ENCODE peak calls at places on chromosomes 13 and 19, in five cellular contexts. W is GM12878, R is HepG2, T is H1, P is K562. X is an unnamed sample.

GRCh38 chr19:7145494-7145893 is 76.0 kb downstream of the ZNF557 start:
- DNase-seq in T (no peak), P (no peak), R (peak; percentile 58), W (no peak), X (no peak)

GRCh38 chr13:98285317-98285716 is 108.2 kb upstream of the RNF113B start:
- DNase-seq in T (no peak), W (no peak), R (no peak), P (no peak), X (no peak)

GRCh38 chr19:54873990-54874389 is at the start of gene FCAR:
- DNase-seq in W (no peak), R (no peak), T (no peak), P (no peak), X (no peak)

GRCh38 chr13:105565328-105565727 is 970.1 kb downstream of the EFNB2 start:
- DNase-seq in P (no peak), W (no peak), T (no peak), R (no peak), X (no peak)

GRCh38 chr19:17687857-17688784 is at the start of gene UNC13A:
- DNase-seq in W (no peak), R (no peak), T (no peak), P (peak; percentile 90), X (no peak)

GRCh38 chr19:33772858-33773180 is 23.9 kb upstream of the KCTD15 start:
- DNase-seq in T (no peak), P (no peak), W (no peak), R (no peak), X (no peak)

GRCh38 chr19:19745496-19746285 is 12.8 kb upstream of the ZNF14 start:
- DNase-seq in T (no peak), P (peak; percentile 18), W (no peak), R (no peak), X (no peak)

GRCh38 chr13:46598140-46598819 is 45.3 kb downstream of the LRCH1 start:
- DNase-seq in R (no peak), T (no peak), P (no peak), W (no peak), X (no peak)

GRCh38 chr13:52845766-52846566 is 2.5 kb downstream of the PCDH8 start:
- DNase-seq in T (no peak), R (no peak), P (no peak), W (no peak), X (no peak)

GRCh38 chr13:113938246-113938645 is 35.6 kb downstream of the C13orf46 start:
- DNase-seq in W (no peak), R (no peak), T (no peak), P (no peak), X (no peak)

GRCh38 chr19:15265849-15266248 is 33.6 kb upstream of the EPHX3 start:
- DNase-seq in W (no peak), P (no peak), R (no peak), T (no peak), X (no peak)

GRCh38 chr13:39410089-39410901 is 192.7 kb downstream of the LHFPL6 start:
- DNase-seq in P (no peak), W (no peak), R (no peak), T (no peak), X (no peak)

GRCh38 chr19:18006895-18007604 is 920 bp upstream of the ARRDC2 start:
- DNase-seq in T (no peak), R (peak; percentile 46), W (no peak), P (peak; percentile 81), X (no peak)

GRCh38 chr13:108964601-108965000 is 335.2 kb downstream of the MYO16 start:
- DNase-seq in W (no peak), P (no peak), T (no peak), R (no peak), X (no peak)

GRCh38 chr19:34220472-34221063 is 33.8 kb upstream of the GARRE1 start:
- DNase-seq in R (peak; percentile 67), T (no peak), W (no peak), P (peak; percentile 69), X (peak; percentile 64)

GRCh38 chr13:27338816-27339215 is 68.2 kb downstream of the RASL11A start:
- DNase-seq in R (peak; percentile 40), P (peak; percentile 24), W (no peak), T (no peak), X (peak; percentile 36)

GRCh38 chr19:34838753-34839431 is 65.9 kb upstream of the ZNF599 start:
- DNase-seq in P (no peak), T (peak; percentile 56), R (peak; percentile 24), W (no peak), X (no peak)

GRCh38 chr19:19137556-19138109 is 645 bp downstream of the TMEM161A start:
- DNase-seq in T (no peak), P (peak; percentile 28), R (no peak), W (no peak), X (no peak)

GRCh38 chr13:48504606-48505369 is 28.1 kb downstream of the RCBTB2 start:
- DNase-seq in R (no peak), T (no peak), P (no peak), W (no peak), X (no peak)

GRCh38 chr19:54115071-54116063 is at the start of the genes PRPF31 and TFPT:
- DNase-seq in W (peak; percentile 95), P (peak; percentile 96), R (peak; percentile 96), T (peak; percentile 87), X (peak; percentile 97)

GRCh38 chr19:38713227-38713649 is 31.0 kb downstream of the CAPN12 start:
- DNase-seq in T (no peak), R (no peak), W (no peak), P (no peak), X (no peak)

GRCh38 chr13:102402292-102402691 is 444 bp upstream of the FGF14 start:
- DNase-seq in W (no peak), R (no peak), T (peak; percentile 51), P (no peak), X (no peak)

GRCh38 chr19:36141039-36141914 is 1.4 kb downstream of the CAPNS1 start:
- DNase-seq in T (peak; percentile 90), W (peak; percentile 53), P (peak; percentile 89), R (peak; percentile 73), X (peak; percentile 83)

GRCh38 chr19:15812059-15812722 is 3.3 kb downstream of the OR10H1 start:
- DNase-seq in W (no peak), P (no peak), R (no peak), T (no peak), X (peak; percentile 72)

GRCh38 chr13:71237332-71237731 is 629.7 kb downstream of the DACH1 start:
- DNase-seq in T (no peak), R (no peak), W (no peak), P (no peak), X (no peak)

GRCh38 chr13:51739403-51740112 is 64.4 kb downstream of the DHRS12 start:
- DNase-seq in W (no peak), R (no peak), T (no peak), P (no peak), X (no peak)

GRCh38 chr19:15331419-15332310 is 674 bp downstream of the BRD4 start:
- DNase-seq in W (no peak), R (no peak), T (no peak), P (peak; percentile 85), X (no peak)

GRCh38 chr13:31909889-31910551 is 121.6 kb upstream of the FRY start:
- DNase-seq in R (peak; percentile 45), P (peak; percentile 25), W (peak; percentile 37), T (no peak), X (peak; percentile 41)

GRCh38 chr19:56253737-56254136 is 18.8 kb upstream of the EDDM13 start:
- DNase-seq in T (no peak), W (no peak), P (peak; percentile 45), R (peak; percentile 48), X (peak; percentile 41)
- TF ChIP-seq CEBPB in T (no peak), W (no peak), P (no peak), R (no peak), X (no peak)

DNA sequence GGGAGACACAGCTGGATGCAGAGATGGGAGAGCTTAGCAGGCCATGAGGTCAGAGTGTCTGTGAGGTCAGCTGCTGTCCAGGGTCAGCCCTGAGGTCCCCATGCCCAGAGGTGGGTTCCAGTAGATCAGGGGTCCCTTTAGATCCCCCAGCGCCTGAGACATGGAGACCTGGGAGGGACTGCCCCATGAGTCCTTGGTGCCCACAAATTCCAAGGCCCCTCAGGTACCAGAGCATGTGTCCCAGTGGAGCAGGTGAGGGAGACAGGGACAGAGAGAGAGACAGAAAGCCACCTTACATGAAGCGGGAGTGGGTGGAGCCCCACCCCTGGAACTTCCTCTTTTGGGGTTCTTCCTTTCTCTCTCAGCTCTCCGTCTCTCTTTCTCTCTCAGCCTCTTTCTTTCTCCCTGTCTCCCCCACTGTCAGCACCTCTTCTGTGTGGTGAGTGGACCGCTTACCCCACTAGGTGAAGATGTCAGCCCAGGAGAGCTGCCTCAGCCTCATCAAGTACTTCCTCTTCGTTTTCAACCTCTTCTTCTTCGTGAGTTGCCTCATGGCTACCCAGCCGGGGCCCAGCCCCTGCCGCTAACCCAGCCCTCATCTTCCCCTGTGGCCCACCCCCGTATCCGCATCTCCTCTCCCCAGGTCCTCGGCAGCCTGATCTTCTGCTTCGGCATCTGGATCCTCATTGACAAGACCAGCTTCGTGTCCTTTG is at the start of gene CD37:
- DNase-seq in R (no peak), W (no peak), T (no peak), P (peak; percentile 40), X (no peak)
- TF ChIP-seq JUND in R (no peak), W (no peak), T (no peak), P (peak; percentile 25), X (no peak)

GRCh38 chr19:1107655-1108261 is 4.0 kb downstream of the GPX4 start:
- DNase-seq in R (no peak), T (no peak), P (no peak), W (no peak), X (no peak)

GRCh38 chr19:1105217-1105872 is 1.6 kb downstream of the GPX4 start:
- DNase-seq in T (no peak), P (no peak), R (no peak), W (no peak), X (no peak)

GRCh38 chr19:1105873-1106840 is 2.4 kb downstream of the GPX4 start:
- DNase-seq in W (no peak), R (no peak), P (no peak), T (no peak), X (no peak)

GRCh38 chr19:1108291-1109031 is 4.7 kb downstream of the GPX4 start:
- DNase-seq in R (no peak), P (no peak), W (no peak), T (no peak), X (no peak)

DNA sequence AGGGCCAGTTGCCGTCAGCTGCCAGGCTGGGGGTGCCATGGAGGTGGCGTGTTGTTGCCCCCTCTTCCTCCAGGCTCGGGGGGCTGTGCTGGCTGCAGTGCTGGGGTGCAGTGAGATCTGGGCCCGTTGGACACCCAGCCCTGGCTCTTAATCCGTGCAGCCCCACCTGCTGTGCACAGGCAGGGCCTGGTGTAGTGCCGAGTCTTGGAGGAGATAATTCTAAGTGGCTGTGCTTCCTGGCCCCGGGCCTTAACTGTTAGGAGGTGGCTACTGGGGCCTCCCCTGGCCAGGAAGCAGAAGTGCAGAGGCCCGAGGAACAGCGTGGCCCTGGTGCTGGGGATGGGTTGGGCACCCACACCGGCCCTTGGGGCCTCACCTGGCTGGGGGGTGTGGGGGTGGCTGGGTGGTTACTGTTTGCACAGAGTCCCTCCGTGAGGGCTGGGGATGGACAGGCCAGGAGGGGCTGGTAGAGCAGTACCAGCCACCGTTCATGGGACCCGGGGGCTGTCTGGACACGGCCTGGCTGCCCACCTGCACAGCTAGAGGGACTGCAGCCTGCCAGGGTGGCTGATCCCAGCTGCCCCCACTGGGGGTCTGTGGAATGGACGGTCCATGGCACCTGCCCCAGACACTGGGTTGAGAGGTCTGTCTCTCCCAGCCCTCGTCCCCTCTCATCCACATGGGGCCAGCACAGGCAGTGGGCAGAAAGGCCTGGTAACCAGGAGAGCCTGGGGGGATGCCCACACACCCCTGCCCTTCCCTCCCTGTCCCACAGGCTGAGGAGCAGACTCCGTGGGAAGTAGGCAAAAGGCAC is 3.3 kb downstream of the GPX4 start:
- DNase-seq in W (no peak), R (peak; percentile 20), T (no peak), P (no peak), X (no peak)
- TF ChIP-seq CEBPB in W (no peak), R (no peak), T (no peak), P (no peak), X (no peak)

GRCh38 chr19:40191836-40192646 is 815 bp downstream of the MAP3K10 start:
- DNase-seq in W (no peak), P (peak; percentile 87), T (no peak), R (no peak), X (no peak)
- TF ChIP-seq JUND in W (no peak), P (no peak), T (no peak), R (no peak), X (no peak)

X was measured in HCT116.